ENCODE peak calls at places on chromosome 18, in seven cellular contexts. N is ovary; O is CD4-positive, alpha-beta memory T cell; S is body of pancreas; B is uterus; T is CD4-positive, CD25-positive, alpha-beta regulatory T cell; G is tibial nerve. V is an unnamed sample. For H3K4me1 and H3K27me3, the result is how much of the 10 kb centered on the place peaks cover.

GRCh38 chr18:78183815-78184214 is 795.8 kb upstream of the SALL3 start:
- DNase-seq in N (no peak), O (no peak), S (no peak), B (no peak), T (no peak), G (no peak), V (no peak)

GRCh38 chr18:13390711-13391110 is 172.2 kb downstream of the LDLRAD4 start:
- DNase-seq in N (no peak), O (no peak), S (no peak), B (no peak), T (no peak), G (no peak), V (no peak)

GRCh38 chr18:76251691-76252090 is 243.4 kb downstream of the ZNF516 start:
- DNase-seq in N (no peak), O (no peak), S (no peak), B (no peak), T (no peak), G (no peak), V (no peak)

GRCh38 chr18:48548404-48548771 is 9.6 kb downstream of the CTIF start:
- DNase-seq in N (no peak), O (no peak), S (no peak), B (no peak), T (no peak), G (no peak), V (peak)

GRCh38 chr18:323253-323622 is 55.4 kb upstream of the THOC1 start:
- DNase-seq in N (no peak), O (no peak), S (no peak), B (no peak), T (no peak), G (no peak), V (no peak)

GRCh38 chr18:24054130-24054529 is 39.6 kb downstream of the TTC39C start:
- DNase-seq in N (no peak), O (no peak), S (no peak), B (no peak), T (no peak), G (no peak), V (no peak)

GRCh38 chr18:31424383-31424988 is 23.1 kb upstream of the DSG3 start:
- DNase-seq in N (peak), O (no peak), S (no peak), B (no peak), T (no peak), G (no peak), V (no peak)

GRCh38 chr18:70232251-70232650 is 26.8 kb upstream of the RTTN start:
- DNase-seq in N (no peak), O (no peak), S (no peak), B (no peak), T (no peak), G (no peak), V (no peak)

GRCh38 chr18:23964282-23965238 is 50.0 kb upstream of the TTC39C start:
- DNase-seq in N (no peak), O (peak), S (peak), B (no peak), T (peak), G (no peak), V (no peak)

GRCh38 chr18:2572892-2573291 is 1.5 kb downstream of the NDC80 start:
- DNase-seq in N (no peak), O (no peak), S (no peak), B (no peak), T (no peak), G (no peak), V (no peak)

GRCh38 chr18:28626757-28627156 is 449.8 kb upstream of the CDH2 start:
- DNase-seq in N (no peak), O (no peak), S (no peak), B (no peak), T (no peak), G (no peak), V (no peak)

GRCh38 chr18:63534615-63535014 is 7.6 kb upstream of the SERPINB12 start:
- DNase-seq in N (no peak), O (no peak), S (no peak), B (no peak), T (no peak), G (no peak), V (no peak)

GRCh38 chr18:76005632-76006031 is 489.4 kb downstream of the ZNF516 start:
- DNase-seq in N (no peak), O (no peak), S (peak), B (no peak), T (no peak), G (no peak), V (no peak)

GRCh38 chr18:13257361-13257980 is 38.9 kb downstream of the LDLRAD4 start:
- DNase-seq in N (no peak), O (no peak), S (no peak), B (no peak), T (no peak), G (no peak), V (peak)

GRCh38 chr18:74395630-74396251 is 61.4 kb downstream of the DIPK1C start:
- DNase-seq in N (no peak), O (no peak), S (no peak), B (no peak), T (no peak), G (no peak), V (no peak)

GRCh38 chr18:22108674-22109073 is 60.7 kb upstream of the GATA6 start:
- DNase-seq in N (no peak), O (no peak), S (peak), B (no peak), T (no peak), G (no peak), V (no peak)
- H3K4me1 ChIP-seq in N (under half), O (under half), S (under half), B (under half), T (under half), G (under half), V (under half)

GRCh38 chr18:62326646-62327348 is 1.7 kb downstream of the TNFRSF11A start:
- DNase-seq in N (no peak), O (no peak), S (no peak), B (no peak), T (no peak), G (no peak), V (no peak)
- H3K27me3 ChIP-seq in N (under half), O (under half), S (under half), B (under half), T (under half), G (under half), V (under half)

GRCh38 chr18:26709897-26710296 is 155.6 kb downstream of the AQP4 start:
- DNase-seq in N (no peak), O (no peak), S (no peak), B (no peak), T (no peak), G (no peak), V (no peak)
- H3K4me3 ChIP-seq in N (no peak), O (no peak), S (no peak), B (no peak), T (no peak), G (no peak), V (no peak)

GRCh38 chr18:68429111-68429510 is 285.8 kb downstream of the TMX3 start:
- DNase-seq in N (no peak), O (no peak), S (no peak), B (no peak), T (no peak), G (no peak), V (no peak)
- H3K4me1 ChIP-seq in N (under half), O (under half), S (under half), B (under half), T (under half), G (under half), V (under half)

GRCh38 chr18:72866901-72867701 is 686 bp downstream of the NETO1 start:
- DNase-seq in N (no peak), O (no peak), S (no peak), B (no peak), T (no peak), G (no peak), V (no peak)
- H3K27me3 ChIP-seq in N (under half), O (under half), S (under half), B (under half), T (under half), G (under half), V (under half)

GRCh38 chr18:79884963-79885728 is 66.3 kb downstream of the SLC66A2 start:
- DNase-seq in N (peak), O (no peak), S (no peak), B (no peak), T (no peak), G (no peak), V (no peak)
- H3K4me3 ChIP-seq in N (no peak), O (no peak), S (no peak), B (no peak), T (no peak), G (no peak), V (no peak)

GRCh38 chr18:45780568-45780967 is 44.9 kb upstream of the SIGLEC15 start:
- DNase-seq in N (no peak), O (no peak), S (no peak), B (no peak), T (no peak), G (no peak), V (no peak)
- H3K4me1 ChIP-seq in N (under half), O (under half), S (under half), B (under half), T (under half), G (under half), V (under half)

V was measured in ascending aorta.